ENCODE peak calls at places on chromosomes 3 and 15, in five cellular contexts. K is NT2/D1, V is HepG2, I is GM12878, A is H1. S is an unnamed sample.

GRCh38 chr3:46908294-46908985 is 30.9 kb downstream of the PTH1R start:
- DNase-seq in K (no peak), V (no peak), I (no peak), A (no peak), S (no peak)

GRCh38 chr15:33330931-33331330 is 20.2 kb downstream of the RYR3 start:
- DNase-seq in K (no peak), V (no peak), I (no peak), A (no peak), S (no peak)

GRCh38 chr15:57631386-57632110 is 39.8 kb downstream of the MYZAP start:
- DNase-seq in K (no peak), V (no peak), I (no peak), A (no peak), S (no peak)

GRCh38 chr15:47801522-47801921 is 84.2 kb downstream of the SEMA6D start:
- DNase-seq in K (no peak), V (no peak), I (no peak), A (no peak), S (no peak)

GRCh38 chr15:37102315-37103021 is 2.1 kb upstream of the MEIS2 start:
- DNase-seq in K (no peak), V (no peak), I (no peak), A (peak), S (no peak)

GRCh38 chr15:65361708-65362459 is 15.9 kb downstream of the IGDCC3 start:
- DNase-seq in K (no peak), V (no peak), I (no peak), A (peak), S (no peak)

GRCh38 chr3:25652921-25653320 is 11.8 kb downstream of the TOP2B start:
- DNase-seq in K (no peak), V (no peak), I (no peak), A (no peak), S (no peak)

GRCh38 chr15:79540551-79540950 is 108.4 kb downstream of the MINAR1 start:
- DNase-seq in K (no peak), V (no peak), I (no peak), A (no peak), S (peak)

GRCh38 chr3:61571516-61572336 is 10.4 kb downstream of the PTPRG start:
- DNase-seq in K (no peak), V (no peak), I (no peak), A (peak), S (no peak)

GRCh38 chr3:12869025-12869695 is 27.8 kb upstream of the RPL32 start:
- DNase-seq in K (no peak), V (no peak), I (no peak), A (peak), S (peak)

GRCh38 chr3:127174715-127175140 is 18.2 kb upstream of the PRR23E start:
- DNase-seq in K (no peak), V (no peak), I (no peak), A (no peak), S (no peak)

GRCh38 chr3:25472747-25473146 is 44.7 kb downstream of the RARB start:
- DNase-seq in K (no peak), V (no peak), I (no peak), A (no peak), S (no peak)

GRCh38 chr3:142861926-142862325 is 27.0 kb downstream of the PCOLCE2 start:
- DNase-seq in K (no peak), V (no peak), I (no peak), A (no peak), S (no peak)

GRCh38 chr15:28927043-28927442 is 41.3 kb downstream of the APBA2 start:
- DNase-seq in K (no peak), V (no peak), I (no peak), A (no peak), S (no peak)

GRCh38 chr3:145015243-145015642 is 1043.6 kb downstream of the DIPK2A start:
- DNase-seq in K (no peak), V (no peak), I (no peak), A (no peak), S (no peak)

GRCh38 chr3:151871639-151872468 is 1.6 kb upstream of the SUCNR1 start:
- DNase-seq in K (no peak), V (no peak), I (peak), A (no peak), S (no peak)

GRCh38 chr3:4350789-4351163 is 47.6 kb downstream of the SETMAR start:
- DNase-seq in K (peak), V (peak), I (peak), A (no peak), S (peak)

GRCh38 chr3:15630646-15631350 is 29.3 kb downstream of the BTD start:
- DNase-seq in K (no peak), V (no peak), I (no peak), A (no peak), S (no peak)

GRCh38 chr3:46892285-46893145 is 15.0 kb downstream of the PTH1R start:
- DNase-seq in K (peak), V (no peak), I (no peak), A (peak), S (no peak)

GRCh38 chr15:37877851-37878577 is 56.4 kb upstream of the TMCO5A start:
- DNase-seq in K (no peak), V (no peak), I (no peak), A (no peak), S (no peak)

GRCh38 chr3:192299921-192300320 is 427.4 kb downstream of the FGF12 start:
- DNase-seq in K (no peak), V (no peak), I (no peak), A (no peak), S (no peak)

GRCh38 chr3:20760981-20761380 is 575.0 kb upstream of the SGO1 start:
- DNase-seq in K (no peak), V (no peak), I (no peak), A (no peak), S (no peak)

GRCh38 chr15:92158426-92158825 is 235.3 kb upstream of the ST8SIA2 start:
- DNase-seq in K (peak), V (no peak), I (peak), A (peak), S (no peak)

DNA sequence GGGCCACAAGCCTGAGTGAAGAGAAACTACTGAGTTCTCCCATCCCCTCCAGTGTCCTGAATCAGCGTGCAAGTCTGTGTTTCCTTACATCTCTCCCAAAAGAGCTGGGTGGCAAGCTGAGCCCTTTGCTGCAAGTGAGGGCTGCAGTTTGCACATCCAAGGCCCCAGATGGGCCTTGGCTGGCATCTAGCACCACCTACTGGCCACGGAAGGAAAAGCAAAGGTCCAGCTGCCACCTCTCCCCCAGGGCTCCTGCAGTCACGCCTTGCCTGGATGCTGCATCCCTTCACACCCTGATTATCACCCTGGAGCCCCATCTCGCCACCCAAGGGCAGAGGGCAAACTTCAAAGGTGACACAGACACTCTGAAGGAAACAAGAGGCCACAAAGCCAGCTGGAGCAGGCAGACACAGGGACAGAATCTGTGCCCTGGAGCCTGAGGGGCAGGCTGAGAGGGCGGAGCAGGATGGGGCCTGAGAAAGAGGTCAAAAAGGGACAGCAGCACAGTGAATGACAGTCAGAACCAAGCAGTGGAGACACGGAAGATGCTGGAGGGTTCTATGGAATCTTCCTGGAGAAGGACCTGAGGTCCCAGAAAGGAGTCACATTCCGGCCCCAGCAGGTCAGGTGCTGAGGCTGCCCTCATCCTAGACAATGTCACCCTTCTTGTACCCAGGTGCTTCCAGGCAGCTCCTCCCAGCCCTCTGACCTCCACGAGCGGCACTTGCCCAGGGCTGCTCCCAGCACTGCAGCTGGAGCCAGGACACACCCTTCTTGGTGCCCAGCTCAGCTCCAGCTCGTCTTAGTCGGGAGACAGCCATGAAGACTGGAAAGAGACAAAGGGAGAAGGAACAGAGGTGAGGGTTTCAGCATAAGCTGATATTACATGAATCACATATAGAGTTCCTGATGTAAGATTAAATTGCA is 18.3 kb upstream of the NTRK3 start:
- DNase-seq in K (peak), V (peak), I (no peak), A (peak), S (peak)
- TF ChIP-seq SUZ12 in K (no peak), V (no peak), I (no peak), A (no peak), S (no peak)

GRCh38 chr15:35671197-35671596 is 125.2 kb upstream of the DPH6 start:
- DNase-seq in K (no peak), V (no peak), I (no peak), A (no peak), S (no peak)

GRCh38 chr15:35671981-35672380 is 126.0 kb upstream of the DPH6 start:
- DNase-seq in K (no peak), V (no peak), I (no peak), A (no peak), S (no peak)

GRCh38 chr15:35669457-35670045 is 123.6 kb upstream of the DPH6 start:
- DNase-seq in K (no peak), V (no peak), I (no peak), A (no peak), S (no peak)

GRCh38 chr15:35674873-35675781 is 129.2 kb upstream of the DPH6 start:
- DNase-seq in K (no peak), V (no peak), I (peak), A (no peak), S (no peak)

DNA sequence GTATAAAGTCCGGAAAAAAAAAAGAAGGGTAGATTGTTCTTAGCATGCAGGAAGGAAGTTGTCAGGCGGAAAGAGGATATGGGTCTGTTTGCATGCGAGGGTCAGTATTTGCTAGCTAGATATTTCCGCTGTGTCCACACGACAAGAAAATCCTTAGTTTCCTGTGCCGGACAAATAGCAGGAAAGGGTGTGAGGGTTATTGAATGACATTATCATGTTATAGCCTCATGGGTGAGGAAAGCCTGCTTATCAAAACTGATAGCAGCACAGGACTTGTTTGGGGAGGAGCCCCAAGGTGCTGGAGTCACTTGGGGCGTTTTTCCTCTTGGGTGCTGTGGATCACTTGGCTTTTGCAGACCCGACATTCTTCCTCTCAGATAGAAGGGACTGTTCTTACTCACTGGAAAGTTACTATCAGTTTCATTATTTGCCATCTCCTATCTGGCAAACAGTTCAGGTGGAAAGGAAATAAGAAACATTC is 127.2 kb upstream of the DPH6 start:
- DNase-seq in K (no peak), V (peak), I (no peak), A (no peak), S (no peak)
- TF ChIP-seq SUZ12 in K (no peak), V (no peak), I (no peak), A (no peak), S (no peak)

GRCh38 chr15:77528968-77529319 is 103.8 kb downstream of the LINGO1 start:
- DNase-seq in K (no peak), V (no peak), I (no peak), A (no peak), S (no peak)

GRCh38 chr15:77527831-77528231 is 104.9 kb downstream of the LINGO1 start:
- DNase-seq in K (no peak), V (no peak), I (no peak), A (no peak), S (no peak)

GRCh38 chr15:77528290-77528967 is 104.3 kb downstream of the LINGO1 start:
- DNase-seq in K (no peak), V (no peak), I (no peak), A (no peak), S (no peak)

GRCh38 chr15:77530576-77530975 is 102.1 kb downstream of the LINGO1 start:
- DNase-seq in K (no peak), V (no peak), I (no peak), A (no peak), S (no peak)

DNA sequence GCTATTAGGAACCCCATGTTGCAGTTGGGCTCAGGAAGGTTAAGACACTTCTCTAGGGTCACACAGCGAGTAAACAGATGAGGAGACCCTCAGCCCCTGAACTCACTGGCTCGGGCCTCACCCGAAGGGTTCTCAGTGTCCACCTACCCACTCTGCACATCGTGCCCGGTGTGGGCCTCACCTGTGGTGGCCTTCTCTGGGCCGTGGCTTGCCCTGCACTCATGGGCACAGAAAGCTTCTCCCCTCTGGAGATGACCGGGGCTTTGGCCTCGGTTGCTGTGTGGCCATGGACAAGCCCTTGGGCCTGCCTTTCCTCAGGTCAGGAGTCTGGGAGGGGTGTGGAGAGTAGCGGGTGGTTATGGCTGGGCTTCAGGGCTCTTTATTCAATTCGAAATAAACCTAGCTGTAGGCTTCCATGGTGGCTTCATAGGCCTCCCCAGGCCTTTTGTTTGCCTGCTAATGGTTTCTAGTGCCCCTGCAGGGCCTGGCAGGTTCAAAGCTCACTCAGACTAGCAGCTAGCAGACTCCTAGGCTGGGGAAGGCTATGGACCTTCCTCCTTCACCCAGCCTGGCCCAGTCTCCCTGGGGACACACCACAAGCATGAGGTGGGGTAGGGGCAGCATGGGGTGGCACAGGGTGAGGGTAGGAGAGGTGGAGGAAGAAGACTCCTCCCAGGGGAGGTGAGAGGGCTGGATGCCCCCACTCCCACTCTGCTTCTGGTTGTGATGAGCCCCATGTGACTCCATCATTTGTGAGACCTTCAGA is 103.1 kb downstream of the LINGO1 start:
- DNase-seq in K (no peak), V (peak), I (no peak), A (no peak), S (no peak)
- TF ChIP-seq SUZ12 in K (no peak), V (no peak), I (no peak), A (no peak), S (no peak)

GRCh38 chr3:135929670-135930069 is 35.9 kb upstream of the PPP2R3A start:
- DNase-seq in K (no peak), V (no peak), I (no peak), A (no peak), S (no peak)

GRCh38 chr3:135926664-135927063 is 38.9 kb upstream of the PPP2R3A start:
- DNase-seq in K (no peak), V (no peak), I (no peak), A (no peak), S (no peak)

GRCh38 chr3:135924506-135924905 is 41.0 kb upstream of the PPP2R3A start:
- DNase-seq in K (no peak), V (no peak), I (no peak), A (no peak), S (no peak)

GRCh38 chr3:135930243-135930642 is 35.3 kb upstream of the PPP2R3A start:
- DNase-seq in K (no peak), V (no peak), I (no peak), A (no peak), S (no peak)

GRCh38 chr3:135927170-135927569 is 38.4 kb upstream of the PPP2R3A start:
- DNase-seq in K (no peak), V (no peak), I (no peak), A (no peak), S (no peak)
- TF ChIP-seq SUZ12 in K (no peak), V (no peak), I (no peak), A (no peak), S (no peak)

GRCh38 chr15:64153480-64154367 is 2.2 kb downstream of the SNX22 start:
- DNase-seq in K (peak), V (peak), I (peak), A (peak), S (peak)

GRCh38 chr15:64150236-64150578 is 1.3 kb upstream of the SNX22 start:
- DNase-seq in K (no peak), V (no peak), I (no peak), A (no peak), S (no peak)

GRCh38 chr15:64149424-64150235 is 1.9 kb upstream of the SNX22 start:
- DNase-seq in K (peak), V (no peak), I (no peak), A (no peak), S (no peak)

GRCh38 chr15:64152507-64153387 is 1.2 kb downstream of the SNX22 start:
- DNase-seq in K (no peak), V (no peak), I (no peak), A (peak), S (no peak)

GRCh38 chr15:64151727-64152506 is at the start of gene SNX22:
- DNase-seq in K (no peak), V (no peak), I (no peak), A (peak), S (no peak)
- TF ChIP-seq SUZ12 in K (no peak), V (no peak), I (no peak), A (peak), S (no peak)

GRCh38 chr15:41971089-41971892 is 1.1 kb downstream of the EHD4 start:
- DNase-seq in K (no peak), V (peak), I (peak), A (no peak), S (peak)
- TF ChIP-seq SUZ12 in K (no peak), V (no peak), I (no peak), A (no peak), S (no peak)

S was measured in HEK293T.